ENCODE peak calls at places on chromosomes 12 and 14, in nine cellular contexts. K is CD8-positive, alpha-beta T cell; P is cardiac fibroblast; J is heart left ventricle; H is lower leg skin; V is left ventricle myocardium inferior; S is suprapubic skin; I is A549; L is astrocyte of the spinal cord. M is an unnamed sample.

GRCh38 chr12:96809522-96809921 is 97.5 kb upstream of the NEDD1 start:
- DNase-seq in K (no peak), P (no peak), J (no peak), H (no peak), V (no peak), S (no peak), I (no peak), L (no peak), M (no peak)

GRCh38 chr12:110743571-110744093 is 941 bp upstream of the PPP1CC start:
- DNase-seq in K (no peak), P (peak; percentile 48), J (peak; percentile 43), H (peak; percentile 21), V (peak; percentile 51), S (peak; percentile 69), I (peak; percentile 48), L (no peak), M (peak; percentile 64)

GRCh38 chr12:71682466-71682865 is 3.4 kb upstream of the TMEM19 start:
- DNase-seq in K (no peak), P (no peak), J (no peak), H (no peak), V (no peak), S (no peak), I (peak; percentile 44), L (no peak), M (no peak)

GRCh38 chr12:24795699-24796385 is 153.1 kb downstream of the BCAT1 start:
- DNase-seq in K (no peak), P (no peak), J (no peak), H (no peak), V (no peak), S (no peak), I (no peak), L (no peak), M (no peak)

GRCh38 chr14:105151131-105151837 is 17.3 kb downstream of the JAG2 start:
- DNase-seq in K (peak; percentile 8), P (no peak), J (peak; percentile 31), H (no peak), V (peak; percentile 13), S (no peak), I (no peak), L (no peak), M (no peak)

GRCh38 chr14:104082807-104083206 is 2.7 kb upstream of the ASPG start:
- DNase-seq in K (no peak), P (no peak), J (peak; percentile 79), H (no peak), V (peak; percentile 69), S (peak; percentile 62), I (no peak), L (no peak), M (peak; percentile 86)

GRCh38 chr12:44285321-44285720 is 449.4 kb downstream of the TMEM117 start:
- DNase-seq in K (no peak), P (no peak), J (no peak), H (no peak), V (no peak), S (no peak), I (no peak), L (no peak), M (no peak)

GRCh38 chr14:37384870-37385596 is 187.3 kb downstream of the MIPOL1 start:
- DNase-seq in K (no peak), P (no peak), J (no peak), H (no peak), V (no peak), S (no peak), I (peak; percentile 16), L (no peak), M (no peak)

GRCh38 chr12:84551373-84551772 is 361.2 kb downstream of the SLC6A15 start:
- DNase-seq in K (no peak), P (no peak), J (no peak), H (no peak), V (no peak), S (no peak), I (no peak), L (no peak), M (no peak)

GRCh38 chr14:90287791-90288190 is 31.4 kb downstream of the PSMC1 start:
- DNase-seq in K (no peak), P (no peak), J (no peak), H (no peak), V (no peak), S (no peak), I (no peak), L (no peak), M (no peak)

GRCh38 chr14:79543966-79544365 is 667.3 kb downstream of the DIO2 start:
- DNase-seq in K (no peak), P (peak; percentile 79), J (no peak), H (no peak), V (no peak), S (no peak), I (peak; percentile 31), L (peak; percentile 82), M (no peak)

GRCh38 chr12:76542908-76543307 is 16.7 kb downstream of the OSBPL8 start:
- DNase-seq in K (no peak), P (no peak), J (no peak), H (no peak), V (no peak), S (no peak), I (no peak), L (no peak), M (no peak)

GRCh38 chr14:89667983-89668382 is 250.9 kb upstream of the FOXN3 start:
- DNase-seq in K (no peak), P (no peak), J (no peak), H (no peak), V (no peak), S (no peak), I (no peak), L (peak; percentile 20), M (no peak)

GRCh38 chr12:125983784-125984510 is 918.7 kb downstream of the AACS start:
- DNase-seq in K (no peak), P (no peak), J (peak; percentile 24), H (no peak), V (no peak), S (no peak), I (no peak), L (peak; percentile 25), M (no peak)
- H3K4me3 ChIP-seq in K (no peak overlapping the region), P (peak overlapping the region; percentile 49), J (peak overlapping the region; percentile 41), H (no peak overlapping the region), V (peak overlapping the region; percentile 65), S (peak overlapping the region; percentile 26), I (peak overlapping the region; percentile 37), L (peak overlapping the region; percentile 52), M (peak overlapping the region; percentile 18)

DNA sequence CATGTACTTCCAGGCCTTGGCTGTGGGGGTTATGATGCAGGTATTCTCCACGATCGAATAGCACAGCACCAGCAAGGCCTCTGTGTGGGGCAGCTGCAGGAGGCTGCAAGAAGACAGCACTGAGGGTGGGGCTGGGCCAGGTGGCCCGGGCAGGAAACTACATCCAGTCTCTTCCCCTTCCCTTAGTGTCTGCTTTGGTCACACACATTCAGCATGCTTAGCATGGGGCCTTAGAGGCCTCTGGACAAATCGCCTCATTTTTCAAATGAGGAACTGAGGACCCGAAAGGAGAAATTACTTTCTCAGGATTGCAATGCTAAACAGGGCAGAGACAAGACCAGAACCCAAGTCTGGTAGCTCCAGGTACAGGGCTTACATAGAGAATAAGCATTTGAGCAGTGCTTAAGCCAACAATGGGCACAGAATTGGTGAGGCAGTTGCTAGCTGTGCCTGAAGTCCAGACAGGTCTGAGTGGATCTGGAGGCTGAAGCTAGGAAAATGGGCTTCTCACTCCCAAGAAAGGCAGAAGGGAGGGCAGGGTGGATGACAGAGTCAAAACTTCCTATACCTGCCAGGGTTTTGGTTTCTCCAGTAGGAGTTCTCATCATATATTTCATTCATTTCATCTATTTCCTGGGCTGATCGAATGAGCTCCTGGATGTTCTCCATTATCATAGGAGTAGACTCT is 3.5 kb downstream of the ACRBP start:
- DNase-seq in K (no peak), P (no peak), J (no peak), H (no peak), V (no peak), S (no peak), I (no peak), L (no peak), M (no peak)
- H3K4me3 ChIP-seq in K (no peak overlapping the region), P (no peak overlapping the region), J (no peak overlapping the region), H (no peak overlapping the region), V (no peak overlapping the region), S (no peak overlapping the region), I (no peak overlapping the region), L (no peak overlapping the region), M (no peak overlapping the region)

DNA sequence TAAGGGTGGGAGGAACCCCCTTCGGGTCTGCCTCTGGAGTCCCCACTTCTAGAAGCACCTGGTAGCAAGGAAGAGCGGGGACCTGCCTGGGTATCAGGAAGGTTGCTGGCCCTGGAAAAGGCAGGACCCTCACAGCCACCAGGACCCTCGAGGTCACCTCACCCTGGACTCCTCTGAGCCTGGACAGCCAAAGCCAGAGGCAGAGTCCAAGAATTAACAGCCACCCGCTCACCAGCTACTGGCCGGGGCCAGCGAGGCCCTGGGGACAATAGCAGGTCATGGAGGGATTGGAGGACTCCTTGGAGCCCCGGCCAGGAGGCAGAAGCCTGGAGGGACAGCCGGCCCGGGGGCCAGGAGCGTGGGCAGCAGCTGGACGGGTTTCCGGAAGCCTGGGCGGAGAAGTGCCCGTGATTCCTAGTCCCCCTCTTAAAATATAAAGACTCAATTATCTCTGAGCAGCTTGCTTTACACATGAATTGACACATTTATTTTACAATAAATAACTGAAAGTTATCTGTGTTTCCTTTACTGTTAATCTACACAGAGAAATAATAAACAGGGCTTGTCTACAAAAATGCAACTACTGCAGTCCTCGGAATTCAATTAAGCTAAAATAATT is 17.5 kb downstream of the BCL11B start:
- DNase-seq in K (peak; percentile 18), P (no peak), J (no peak), H (no peak), V (no peak), S (no peak), I (no peak), L (no peak), M (no peak)
- H3K4me3 ChIP-seq in K (peak overlapping the region; percentile 24), P (no peak overlapping the region), J (no peak overlapping the region), H (no peak overlapping the region), V (no peak overlapping the region), S (no peak overlapping the region), I (no peak overlapping the region), L (no peak overlapping the region), M (no peak overlapping the region)

DNA sequence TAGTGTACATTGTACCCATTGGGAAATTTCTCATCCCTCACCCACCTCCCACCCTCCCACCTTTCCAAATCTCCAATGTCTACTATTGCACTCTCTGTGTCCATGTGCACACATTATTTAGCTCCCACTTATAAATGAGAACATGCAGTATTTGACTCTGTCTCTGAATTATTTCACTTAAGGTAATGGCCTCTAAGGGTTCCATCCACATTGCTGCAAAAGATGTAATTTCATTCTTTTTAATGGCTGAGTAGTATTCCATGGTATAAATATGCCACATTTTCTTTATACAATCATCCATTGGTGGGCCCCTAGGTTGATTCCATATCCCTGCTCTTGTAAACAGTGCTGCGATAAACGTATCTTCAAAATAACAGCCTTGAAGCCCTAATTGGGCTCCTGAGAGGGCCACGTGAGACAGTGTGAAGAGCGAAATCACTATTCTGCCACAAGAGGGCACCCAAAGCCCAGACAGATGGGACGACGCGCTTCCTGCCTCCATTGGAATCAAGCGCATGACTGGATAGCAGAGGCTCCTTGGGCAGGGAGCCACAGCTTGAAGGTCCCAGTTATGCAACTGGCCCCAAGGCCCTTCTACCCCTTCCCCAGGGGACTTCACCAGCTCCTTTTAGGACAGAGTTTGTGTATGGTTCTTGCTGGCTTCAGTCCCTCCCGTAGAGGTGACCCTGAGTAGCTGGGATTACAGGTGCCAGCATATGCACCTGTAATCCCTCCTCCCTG is 21.3 kb upstream of the CD27 start:
- DNase-seq in K (peak; percentile 81), P (peak; percentile 96), J (peak; percentile 87), H (peak; percentile 87), V (peak; percentile 79), S (peak; percentile 88), I (peak; percentile 93), L (peak; percentile 89), M (peak; percentile 87)
- H3K4me3 ChIP-seq in K (no peak overlapping the region), P (no peak overlapping the region), J (no peak overlapping the region), H (no peak overlapping the region), V (no peak overlapping the region), S (no peak overlapping the region), I (no peak overlapping the region), L (no peak overlapping the region), M (no peak overlapping the region)

GRCh38 chr14:54219281-54220121 is 177.3 kb upstream of the CDKN3 start:
- DNase-seq in K (no peak), P (no peak), J (no peak), H (no peak), V (no peak), S (no peak), I (no peak), L (no peak), M (no peak)
- H3K4me3 ChIP-seq in K (no peak overlapping the region), P (no peak overlapping the region), J (peak overlapping the region; percentile 38), H (no peak overlapping the region), V (peak overlapping the region; percentile 56), S (peak overlapping the region; percentile 21), I (no peak overlapping the region), L (no peak overlapping the region), M (no peak overlapping the region)